ENCODE peak calls at places on chromosomes 6 and 20, in four cellular contexts. K, Z, C and W are unnamed samples.

GRCh38 chr6:170290306-170291128 is at the start of gene DLL1:
- DNase-seq in Z (peak; percentile 29), K (no peak), C (no peak), W (peak; percentile 52)

GRCh38 chr20:24672886-24673677 is 203.7 kb downstream of the SYNDIG1 start:
- DNase-seq in C (no peak), K (no peak), Z (peak; percentile 97), W (no peak)

GRCh38 chr20:11124849-11125505 is 451.2 kb upstream of the JAG1 start:
- DNase-seq in K (no peak), C (no peak), Z (no peak), W (peak; percentile 30)

GRCh38 chr20:20435453-20435852 is 67.5 kb downstream of the INSM1 start:
- DNase-seq in K (no peak), Z (no peak), C (no peak), W (no peak)

GRCh38 chr20:4067600-4068261 is 52.4 kb upstream of the RNF24 start:
- DNase-seq in K (no peak), C (no peak), Z (peak; percentile 88), W (peak; percentile 44)

GRCh38 chr6:106442351-106442750 is 81.8 kb downstream of the CRYBG1 start:
- DNase-seq in C (no peak), K (no peak), Z (no peak), W (no peak)

GRCh38 chr6:75384116-75384515 is 99.5 kb upstream of the TMEM30A start:
- DNase-seq in C (no peak), K (no peak), Z (no peak), W (no peak)

GRCh38 chr6:21801786-21802610 is 208.4 kb downstream of the SOX4 start:
- DNase-seq in Z (no peak), K (no peak), C (no peak), W (no peak)

GRCh38 chr20:53124075-53124532 is 151.9 kb downstream of the TSHZ2 start:
- DNase-seq in C (peak; percentile 10), K (no peak), Z (no peak), W (no peak)

GRCh38 chr20:50144362-50144761 is 9.2 kb downstream of the PEDS1 start:
- DNase-seq in Z (peak; percentile 99), K (no peak), C (no peak), W (peak; percentile 40)

GRCh38 chr20:50467618-50468373 is 42.4 kb upstream of the PTPN1 start:
- DNase-seq in Z (peak; percentile 50), K (no peak), C (peak; percentile 77), W (peak; percentile 63)

GRCh38 chr20:60147004-60147403 is 188.8 kb downstream of the CDH26 start:
- DNase-seq in Z (no peak), K (no peak), C (no peak), W (no peak)

GRCh38 chr20:43438578-43439316 is 18.9 kb upstream of the SRSF6 start:
- DNase-seq in K (peak; percentile 53), Z (no peak), C (no peak), W (no peak)

GRCh38 chr6:160973856-160974255 is 17.7 kb upstream of the MAP3K4 start:
- DNase-seq in Z (peak; percentile 67), C (no peak), K (no peak), W (no peak)

GRCh38 chr6:142819603-142820335 is 125.2 kb downstream of the HIVEP2 start:
- DNase-seq in K (peak; percentile 90), C (no peak), Z (peak; percentile 65), W (peak; percentile 95)

GRCh38 chr20:45972500-45973183 is 639 bp upstream of the ZNF335 start:
- DNase-seq in K (no peak), C (no peak), Z (no peak), W (no peak)

GRCh38 chr6:22145294-22145693 is 151.5 kb downstream of the PRL start:
- DNase-seq in K (no peak), Z (no peak), C (no peak), W (no peak)

GRCh38 chr20:51385941-51386530 is 156.5 kb downstream of the NFATC2 start:
- DNase-seq in C (no peak), K (no peak), Z (peak; percentile 41), W (peak; percentile 67)

GRCh38 chr20:33963756-33964155 is 30.0 kb upstream of the RALY start:
- DNase-seq in C (no peak), Z (no peak), K (no peak), W (no peak)

GRCh38 chr6:148818939-148819575 is 72.2 kb downstream of the UST start:
- DNase-seq in C (no peak), K (no peak), Z (no peak), W (no peak)

GRCh38 chr6:107879912-107880311 is 55.8 kb upstream of the SCML4 start:
- DNase-seq in Z (no peak), C (no peak), K (no peak), W (no peak)

DNA sequence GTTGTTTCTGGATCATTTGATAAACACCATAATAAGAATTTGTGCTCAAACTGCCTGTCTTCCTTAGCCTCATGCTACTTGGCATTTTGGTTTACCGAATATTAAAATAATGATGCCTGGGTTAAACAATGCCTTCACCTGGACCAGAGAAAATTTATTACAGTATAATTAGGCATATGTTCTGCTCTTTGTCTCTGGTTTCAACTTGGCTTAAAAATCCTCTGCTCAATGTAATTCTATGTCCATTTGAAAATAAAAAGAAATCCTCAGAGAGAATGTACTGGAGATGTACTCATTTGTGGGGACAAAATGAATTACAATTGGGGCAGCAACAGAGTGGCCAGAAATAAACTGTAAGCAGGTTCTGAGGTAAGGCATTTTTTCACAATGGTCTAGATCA is 95.0 kb downstream of the DST start:
- DNase-seq in K (no peak), C (no peak), Z (no peak), W (no peak)
- H2AFZ ChIP-seq in K (no peak overlapping the region), C (no peak overlapping the region), Z (no peak overlapping the region), W (no peak overlapping the region)

DNA sequence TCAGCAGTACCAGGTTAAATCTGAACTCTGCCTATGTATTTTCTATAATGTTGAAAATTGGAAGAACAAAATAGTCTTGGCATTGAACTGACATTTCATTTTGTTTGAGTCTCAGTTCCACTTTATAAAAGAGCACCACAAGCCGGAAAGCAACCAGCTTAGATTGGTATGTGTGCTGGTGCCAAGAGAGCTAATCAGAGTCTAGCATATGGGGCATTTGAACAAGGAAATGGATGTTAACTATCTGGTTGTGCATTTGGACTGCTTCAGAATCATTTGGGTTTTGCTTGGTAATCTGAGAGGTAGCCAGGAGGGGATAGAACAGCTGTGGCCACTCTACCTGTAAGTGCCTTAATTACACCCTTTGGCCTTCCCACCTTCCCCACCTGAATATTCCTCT is 184.8 kb downstream of the GRIK2 start:
- DNase-seq in C (no peak), K (no peak), Z (no peak), W (no peak)
- TF ChIP-seq FOS in C (no peak), K (no peak), Z (no peak), W (no peak)

DNA sequence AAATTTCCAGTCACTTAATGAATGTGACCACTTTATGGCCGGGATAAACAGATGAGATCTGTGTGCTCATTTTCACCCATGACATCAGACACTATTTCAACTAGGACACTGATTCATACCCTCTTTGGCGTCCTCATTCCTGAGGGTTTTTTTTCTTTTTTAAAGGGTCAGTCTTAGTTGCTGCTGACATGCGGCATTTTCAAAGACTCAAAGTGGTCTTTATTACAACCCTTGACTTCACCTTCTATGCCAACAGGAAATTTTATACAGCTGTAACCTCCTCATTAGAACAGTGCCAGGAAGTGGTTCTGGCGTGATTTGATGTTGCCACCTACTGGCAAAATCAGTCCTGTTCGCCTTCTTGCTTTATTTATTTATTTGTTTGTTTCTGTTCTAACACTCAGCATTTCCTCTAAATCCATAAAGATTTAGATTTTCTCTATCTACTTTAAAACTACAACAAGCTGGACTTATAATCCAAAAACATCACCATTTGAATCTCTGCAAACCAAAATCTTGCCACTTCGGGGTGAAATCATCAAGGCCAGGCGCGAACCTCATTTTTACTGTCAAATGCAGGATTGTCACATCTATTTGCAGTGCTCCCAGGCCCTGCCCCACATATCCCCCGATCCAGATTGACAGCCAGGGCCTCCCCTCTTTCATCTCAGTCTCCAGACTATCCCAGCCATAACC is 77.7 kb downstream of the C6orf118 start:
- DNase-seq in C (no peak), Z (no peak), K (no peak), W (no peak)
- TF ChIP-seq CTCF in C (peak; percentile 1), Z (no peak), K (peak; percentile 25), W (no peak)

GRCh38 chr6:18081669-18082037 is 40.8 kb downstream of the NHLRC1 start:
- DNase-seq in K (no peak), Z (no peak), C (no peak), W (no peak)

GRCh38 chr6:18076231-18076630 is 46.2 kb downstream of the NHLRC1 start:
- DNase-seq in C (no peak), Z (no peak), K (no peak), W (no peak)

GRCh38 chr6:18078875-18079274 is 43.6 kb downstream of the NHLRC1 start:
- DNase-seq in Z (no peak), C (no peak), K (no peak), W (no peak)

GRCh38 chr6:18080544-18080943 is 41.9 kb downstream of the NHLRC1 start:
- DNase-seq in C (no peak), K (no peak), Z (no peak), W (no peak)

DNA sequence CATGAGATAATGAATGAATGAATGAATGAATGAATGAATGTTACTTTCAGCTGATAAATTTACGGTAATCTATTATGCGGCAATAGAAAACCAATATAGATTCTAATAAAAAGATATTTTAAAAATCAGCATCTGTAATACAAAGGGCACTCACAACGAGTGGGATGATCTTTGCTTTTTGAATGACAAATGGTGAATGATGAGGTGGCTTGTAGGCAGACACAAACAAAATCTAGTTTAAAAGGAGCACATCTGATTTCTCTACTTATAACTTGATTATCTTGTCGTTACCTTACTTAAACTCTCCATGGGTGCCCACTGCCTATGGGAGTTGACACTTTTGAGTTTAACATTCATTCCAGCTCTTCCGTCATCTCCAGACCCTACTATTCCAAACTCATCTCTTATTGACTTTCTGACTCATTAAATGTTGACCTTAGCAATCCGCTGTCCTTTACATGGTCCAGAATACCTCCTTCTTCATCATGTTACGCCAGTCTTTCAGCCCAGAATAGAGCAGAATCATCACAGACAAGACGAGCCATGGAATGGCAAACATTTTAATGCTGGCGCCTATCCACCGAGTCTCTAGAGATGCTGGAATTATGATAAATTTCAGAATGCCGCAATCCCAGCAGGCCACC is 41.3 kb downstream of the NHLRC1 start:
- DNase-seq in C (no peak), Z (peak; percentile 4), K (no peak), W (no peak)
- H2AFZ ChIP-seq in C (no peak overlapping the region), Z (no peak overlapping the region), K (no peak overlapping the region), W (no peak overlapping the region)

GRCh38 chr6:166855416-166855815 is 100.9 kb downstream of the RNASET2 start:
- DNase-seq in K (no peak), C (no peak), Z (no peak), W (no peak)

GRCh38 chr6:166851426-166851825 is 104.9 kb downstream of the RNASET2 start:
- DNase-seq in Z (no peak), C (no peak), K (no peak), W (no peak)

GRCh38 chr6:166850677-166851076 is 105.7 kb downstream of the RNASET2 start:
- DNase-seq in K (no peak), Z (no peak), C (peak; percentile 74), W (no peak)

GRCh38 chr6:166852484-166852975 is 103.8 kb downstream of the RNASET2 start:
- DNase-seq in Z (no peak), C (no peak), K (no peak), W (no peak)

GRCh38 chr6:166853371-166854325 is 102.7 kb downstream of the RNASET2 start:
- DNase-seq in K (no peak), C (no peak), Z (no peak), W (no peak)
- TF ChIP-seq FOS in K (no peak), C (no peak), Z (no peak), W (no peak)

GRCh38 chr6:167907837-167908681 is 81.3 kb downstream of the AFDN start:
- DNase-seq in C (no peak), K (no peak), Z (peak; percentile 28), W (peak; percentile 15)
- TF ChIP-seq CTCF in C (peak; percentile 51), K (peak; percentile 27), Z (peak; percentile 48), W (peak; percentile 22)